ENCODE peak calls at places on chromosomes 6 and 20, in seven cellular contexts. W, N, A, Z, U, B and G are unnamed samples.

GRCh38 chr6:33620158-33620583 is 951 bp upstream of the ITPR3 start:
- DNase-seq in W (peak), B (no peak), A (no peak), N (no peak), Z (peak), U (peak), G (peak)

GRCh38 chr6:81995548-81996289 is 243.2 kb upstream of the TENT5A start:
- DNase-seq in W (no peak), B (peak), Z (no peak), U (peak), A (no peak), N (no peak), G (no peak)

GRCh38 chr20:17875981-17876385 is 92.6 kb downstream of the SNX5 start:
- DNase-seq in B (peak), N (no peak), Z (no peak), W (no peak), U (no peak), A (no peak), G (no peak)

GRCh38 chr20:51484141-51484815 is 58.2 kb downstream of the NFATC2 start:
- DNase-seq in Z (no peak), B (no peak), A (no peak), U (no peak), N (no peak), W (no peak), G (no peak)

GRCh38 chr20:25397827-25398226 is 7.2 kb upstream of the ABHD12 start:
- DNase-seq in W (no peak), N (no peak), A (no peak), U (no peak), B (no peak), Z (no peak), G (no peak)

GRCh38 chr6:1379026-1379809 is 10.2 kb upstream of the FOXF2 start:
- DNase-seq in U (no peak), A (no peak), N (no peak), W (no peak), Z (no peak), B (no peak), G (no peak)

GRCh38 chr20:57428611-57429496 is 37.7 kb downstream of the RBM38 start:
- DNase-seq in Z (no peak), N (no peak), U (no peak), W (no peak), A (peak), B (no peak), G (no peak)

GRCh38 chr6:37160922-37161778 is 8.8 kb upstream of the PIM1 start:
- DNase-seq in W (no peak), Z (no peak), B (peak), U (peak), A (no peak), N (no peak), G (no peak)

GRCh38 chr6:127554435-127555006 is 22.5 kb upstream of the C6orf58 start:
- DNase-seq in Z (no peak), U (peak), N (no peak), B (peak), A (no peak), W (peak), G (no peak)